ENCODE peak calls at places on chromosomes 11 and 22, in ten cellular contexts. D is gastrocnemius medialis, K is HCT116, F is HepG2, L is body of pancreas, J is right lobe of liver, N is heart left ventricle, S is A549, B is upper lobe of left lung, A is IMR-90. Y is an unnamed sample. For H3K4me1, the result is how much of the 10 kb centered on the place peaks cover.

GRCh38 chr11:405323-405975 is 9.3 kb downstream of the SIGIRR start:
- ATAC-seq in B (peak), L (no peak), A (no peak), F (no peak), N (peak), S (no peak), D (no peak), K (no peak), J (peak), Y (no peak)

GRCh38 chr11:36073411-36074203 is 129.7 kb downstream of the LDLRAD3 start:
- ATAC-seq in A (peak), K (no peak), J (peak), S (no peak), B (no peak), L (peak), F (no peak), D (peak), N (peak), Y (no peak)

GRCh38 chr11:31655483-31655882 is 145.9 kb downstream of the ELP4 start:
- ATAC-seq in S (peak), L (no peak), F (no peak), A (peak), N (no peak), D (no peak), K (peak), B (no peak), J (no peak), Y (no peak)

GRCh38 chr11:121112498-121113455 is 11.7 kb downstream of the TECTA start:
- ATAC-seq in A (peak), D (peak), S (peak), L (peak), B (peak), F (peak), K (peak), N (peak), J (peak), Y (peak)

GRCh38 chr11:58659404-58659803 is 36.9 kb downstream of the CNTF start:
- ATAC-seq in B (no peak), D (no peak), N (no peak), A (no peak), S (peak), F (no peak), L (peak), J (peak), K (peak), Y (no peak)

GRCh38 chr11:61126266-61126665 is 24.0 kb downstream of the CD5 start:
- ATAC-seq in K (no peak), F (no peak), S (no peak), N (peak), A (no peak), D (no peak), B (no peak), L (no peak), J (no peak), Y (no peak)

GRCh38 chr11:92964471-92964870 is 5.0 kb upstream of the MTNR1B start:
- ATAC-seq in K (no peak), D (no peak), N (no peak), A (no peak), J (no peak), S (no peak), L (no peak), B (no peak), F (no peak), Y (no peak)

GRCh38 chr11:73182824-73183321 is 35.2 kb upstream of the P2RY2 start:
- ATAC-seq in D (no peak), N (peak), S (no peak), A (no peak), F (peak), K (no peak), J (peak), B (no peak), L (peak), Y (no peak)

GRCh38 chr11:90542092-90542491 is 319.2 kb upstream of the CHORDC1 start:
- ATAC-seq in L (no peak), N (peak), S (no peak), D (no peak), A (no peak), K (no peak), J (peak), B (no peak), F (no peak), Y (no peak)

GRCh38 chr11:44983786-44984185 is 33.1 kb upstream of the TP53I11 start:
- ATAC-seq in J (no peak), S (no peak), D (no peak), A (no peak), N (no peak), K (no peak), F (no peak), B (no peak), L (no peak), Y (no peak)

GRCh38 chr11:118223992-118224391 is 819 bp downstream of the JAML start:
- ATAC-seq in K (no peak), A (no peak), L (no peak), D (no peak), J (no peak), N (no peak), F (no peak), S (no peak), B (peak), Y (no peak)

GRCh38 chr11:44944181-44944852 is 6.4 kb downstream of the TP53I11 start:
- ATAC-seq in J (no peak), F (no peak), S (no peak), B (no peak), L (no peak), A (no peak), N (no peak), K (no peak), D (no peak), Y (no peak)

GRCh38 chr11:20026629-20027545 is 133.4 kb downstream of the DBX1 start:
- ATAC-seq in N (no peak), A (no peak), J (no peak), D (no peak), K (no peak), F (no peak), B (no peak), L (peak), S (peak), Y (no peak)

DNA sequence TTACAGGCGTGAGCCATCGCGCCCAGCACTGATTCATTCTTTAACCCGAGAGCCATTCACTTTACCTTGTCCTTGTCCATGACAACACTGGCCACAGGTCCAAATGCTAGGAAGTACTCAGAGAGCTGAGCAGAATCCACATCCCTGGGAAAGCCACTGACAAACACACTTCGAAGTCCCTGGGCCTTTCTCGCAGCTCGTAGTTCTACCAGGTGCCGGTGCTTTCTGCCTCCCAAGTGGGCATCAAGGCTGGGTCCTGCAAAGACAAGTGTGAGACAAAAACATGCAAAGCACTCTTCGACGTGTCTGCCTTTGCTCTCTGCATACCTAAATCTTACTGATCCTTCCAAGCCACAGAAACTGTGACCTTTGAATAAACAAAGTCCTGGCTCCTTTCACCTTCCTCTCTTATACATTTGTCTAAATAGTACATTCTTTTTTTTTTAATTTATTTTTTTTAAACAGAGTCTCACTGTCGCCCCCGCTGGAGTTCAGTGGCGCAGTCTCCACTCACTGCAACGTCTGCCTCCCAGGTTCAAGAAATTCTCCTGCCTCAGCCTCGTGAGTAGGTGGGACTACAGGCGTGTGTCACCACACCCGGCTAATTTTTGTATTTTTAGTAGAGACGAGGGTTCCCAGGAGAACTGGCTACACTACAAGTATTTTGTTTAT is 2.2 kb downstream of the TUT1 start:
- ATAC-seq in F (no peak), A (no peak), B (no peak), L (no peak), D (no peak), S (no peak), J (no peak), N (no peak), K (no peak), Y (no peak)
- TF ChIP-seq CTCF in F (peak), A (peak), B (no peak), L (no peak), D (no peak), S (peak), J (no peak), N (no peak), K (peak), Y (no peak)

DNA sequence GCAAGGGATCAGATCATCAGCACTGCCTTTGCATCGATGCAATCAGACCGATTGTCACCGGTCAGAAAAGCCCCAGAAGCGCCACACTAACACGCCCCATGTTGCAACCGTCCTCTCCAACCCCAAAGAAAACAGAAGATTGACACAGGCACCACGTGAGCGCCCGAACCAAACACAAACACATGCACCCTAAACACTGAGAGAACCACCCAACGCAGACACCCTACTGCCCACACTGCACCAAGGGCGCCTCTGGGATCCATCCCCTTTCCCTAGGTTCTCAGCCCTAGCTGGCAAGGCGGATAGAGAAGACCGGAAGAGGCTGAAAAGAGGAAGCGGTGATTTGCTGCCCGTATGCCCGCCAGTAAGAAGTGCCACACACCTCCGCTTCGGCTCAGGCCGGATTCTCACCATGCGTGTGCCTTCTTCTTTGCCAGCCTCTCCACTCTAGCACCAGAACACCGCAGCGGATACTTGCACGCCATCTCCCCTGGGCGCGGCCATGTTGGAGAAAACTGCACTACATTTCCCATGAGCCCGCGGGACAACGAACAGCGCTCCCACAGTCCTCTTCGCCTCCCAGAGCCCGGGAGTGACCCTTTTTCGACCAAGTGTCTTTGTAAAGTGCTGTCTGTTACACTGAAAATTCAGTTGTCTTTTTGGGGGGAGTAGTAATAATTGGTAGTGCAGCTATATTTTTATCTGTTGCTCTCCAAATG is at the start of gene ALKBH8:
- ATAC-seq in F (peak), K (peak), D (peak), N (peak), S (peak), A (peak), L (peak), J (peak), B (peak), Y (peak)
- TF ChIP-seq POLR2A in F (peak), K (peak), D (no peak), N (no peak), S (no peak), A (no peak), L (no peak), J (peak), B (no peak), Y (no peak)

GRCh38 chr22:42297778-42298177 is 27.3 kb upstream of the TCF20 start:
- ATAC-seq in J (no peak), K (no peak), N (no peak), B (no peak), A (no peak), L (no peak), F (peak), S (no peak), D (no peak), Y (no peak)
- H3K4me1 ChIP-seq in J (under half), K (under half), N (under half), B (under half), A (under half), L (under half), F (under half), S (under half), D (under half), Y (under half)

GRCh38 chr22:45090364-45090960 is 73.3 kb upstream of the NUP50 start:
- ATAC-seq in B (no peak), K (no peak), L (no peak), A (peak), J (no peak), F (peak), N (no peak), S (peak), D (no peak), Y (no peak)
- TF ChIP-seq CTCF in B (peak), K (no peak), L (no peak), A (no peak), J (no peak), F (no peak), N (no peak), S (no peak), D (no peak), Y (no peak)

DNA sequence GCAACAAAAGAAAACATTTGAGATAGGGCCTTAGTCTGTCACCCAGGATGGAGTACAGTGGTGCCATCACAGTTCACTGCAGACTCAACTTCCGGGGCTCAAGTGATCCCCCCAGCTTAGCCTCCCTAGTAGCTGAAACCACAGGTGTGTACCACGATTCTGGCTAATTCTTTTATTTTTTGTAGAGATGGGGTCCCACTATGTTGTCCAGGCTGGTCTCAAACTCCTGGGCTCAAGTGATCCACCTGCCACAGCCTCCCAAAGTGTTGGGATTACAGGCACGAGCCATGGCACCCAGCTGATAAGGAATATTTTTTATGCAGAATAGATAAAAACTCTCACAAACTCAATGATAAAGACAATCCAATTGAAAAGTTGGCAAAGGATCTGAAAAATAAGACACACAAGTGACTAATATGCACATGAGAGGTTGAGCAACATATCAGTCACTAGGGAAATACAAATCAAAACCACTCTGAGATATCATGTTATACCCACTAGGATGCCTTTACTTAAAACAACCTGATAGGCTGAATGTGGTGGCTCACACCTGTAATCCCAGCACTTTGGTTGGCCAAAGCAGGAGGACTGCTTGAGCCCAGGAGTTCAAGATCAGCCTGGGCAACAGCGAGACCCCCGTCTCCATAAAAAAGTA is 33.9 kb upstream of the CLTCL1 start:
- ATAC-seq in L (no peak), K (no peak), J (peak), B (no peak), S (no peak), A (peak), F (no peak), N (no peak), D (peak), Y (no peak)
- TF ChIP-seq POLR2A in L (no peak), K (no peak), J (no peak), B (no peak), S (no peak), A (no peak), F (no peak), N (no peak), D (no peak), Y (no peak)

DNA sequence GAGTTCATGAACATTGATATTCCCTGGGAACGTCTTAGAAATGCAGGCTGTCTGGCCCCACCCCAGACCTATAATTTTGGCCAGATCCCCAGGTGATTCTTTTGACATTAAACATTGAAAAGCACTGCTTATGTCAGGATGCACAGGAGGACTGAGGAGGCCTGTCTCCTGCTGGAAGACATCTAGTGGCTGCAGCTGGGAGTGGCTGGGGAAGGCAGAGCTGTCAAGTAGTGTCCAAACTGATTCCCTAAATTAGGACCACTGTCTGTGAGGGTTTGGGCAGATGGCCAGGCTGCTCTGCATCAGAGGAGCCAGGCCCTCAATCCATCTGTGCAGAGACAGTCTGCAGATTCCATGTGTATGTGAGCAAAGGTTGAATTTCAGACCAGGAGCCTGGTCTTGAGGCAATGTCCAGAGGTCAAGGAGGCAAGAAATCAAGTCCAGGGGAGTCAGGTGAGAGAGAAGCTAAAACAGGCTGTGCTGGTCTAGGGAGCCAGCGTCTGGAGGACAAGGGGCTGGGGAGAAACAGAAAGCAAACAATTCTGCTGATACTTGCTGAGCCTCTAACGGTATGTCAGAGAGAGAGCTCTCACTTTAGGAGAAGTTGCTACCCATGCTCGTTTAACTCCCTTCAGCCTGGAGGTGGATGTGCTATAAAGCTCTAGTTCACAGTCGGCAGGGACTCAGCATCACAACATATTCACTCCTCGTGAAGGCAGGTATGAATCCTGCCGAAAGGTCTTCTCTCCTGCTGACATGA is 15.3 kb upstream of the SYTL2 start:
- ATAC-seq in K (peak), L (no peak), A (peak), N (peak), F (peak), B (no peak), S (peak), D (no peak), J (peak), Y (no peak)
- H3K4me1 ChIP-seq in K (under half), L (under half), A (under half), N (under half), F (under half), B (under half), S (half or more), D (under half), J (under half), Y (under half)

Y was measured in gastroesophageal sphincter.